ENCODE peak calls at places on chromosome 14, in five cellular contexts. V, U, X, I and L are unnamed samples.

GRCh38 chr14:69580009-69580577 is 5.4 kb upstream of the CCDC177 start:
- DNase-seq in V (no peak), U (no peak), X (no peak), I (peak), L (peak)

GRCh38 chr14:29927596-29928341 is at the start of gene PRKD1:
- DNase-seq in V (peak), U (peak), X (peak), I (peak), L (peak)

GRCh38 chr14:96852823-96853422 is 55.7 kb downstream of the VRK1 start:
- DNase-seq in V (no peak), U (no peak), X (no peak), I (peak), L (no peak)

GRCh38 chr14:60242420-60242819 is 6.6 kb upstream of the PPM1A start:
- DNase-seq in V (no peak), U (no peak), X (no peak), I (no peak), L (no peak)

GRCh38 chr14:71324767-71325272 is 417.6 kb downstream of the PCNX1 start:
- DNase-seq in V (no peak), U (no peak), X (no peak), I (peak), L (no peak)

GRCh38 chr14:100860556-100861187 is 34.8 kb downstream of the MEG3 start:
- DNase-seq in V (peak), U (peak), X (peak), I (no peak), L (no peak)

GRCh38 chr14:102230481-102231210 is 74.3 kb downstream of the MOK start:
- DNase-seq in V (no peak), U (no peak), X (no peak), I (no peak), L (no peak)

GRCh38 chr14:69716483-69717187 is 50.3 kb upstream of the SRSF5 start:
- DNase-seq in V (peak), U (no peak), X (no peak), I (peak), L (no peak)

GRCh38 chr14:95915326-95915725 is 38.7 kb downstream of the TUNAR start:
- DNase-seq in V (no peak), U (no peak), X (no peak), I (no peak), L (no peak)

GRCh38 chr14:63308723-63309317 is 9.9 kb downstream of the GPHB5 start:
- DNase-seq in V (no peak), U (no peak), X (no peak), I (peak), L (no peak)

GRCh38 chr14:69634871-69635270 is 23.5 kb downstream of the SUSD6 start:
- DNase-seq in V (no peak), U (no peak), X (no peak), I (no peak), L (no peak)

GRCh38 chr14:39229222-39229543 is 4.5 kb upstream of the MIA2 start:
- DNase-seq in V (no peak), U (no peak), X (no peak), I (no peak), L (no peak)

GRCh38 chr14:91420686-91421085 is 3.1 kb upstream of the CCDC88C start:
- DNase-seq in V (no peak), U (no peak), X (no peak), I (no peak), L (no peak)

GRCh38 chr14:55103005-55103640 is 25.9 kb upstream of the LGALS3 start:
- DNase-seq in V (peak), U (peak), X (peak), I (peak), L (peak)

GRCh38 chr14:62162998-62163589 is 400.9 kb downstream of the SNAPC1 start:
- DNase-seq in V (no peak), U (no peak), X (no peak), I (peak), L (no peak)

GRCh38 chr14:73829526-73830431 is 21.9 kb upstream of the PTGR2 start:
- DNase-seq in V (no peak), U (no peak), X (no peak), I (peak), L (no peak)

GRCh38 chr14:73788871-73789590 is 62.6 kb upstream of the PTGR2 start:
- DNase-seq in V (no peak), U (no peak), X (no peak), I (peak), L (no peak)

GRCh38 chr14:64191756-64192155 is 102.4 kb downstream of the ESR2 start:
- DNase-seq in V (no peak), U (no peak), X (no peak), I (peak), L (no peak)

GRCh38 chr14:68131907-68132306 is 312.3 kb downstream of the RAD51B start:
- DNase-seq in V (no peak), U (no peak), X (no peak), I (no peak), L (no peak)

GRCh38 chr14:81435048-81435577 is 35.0 kb upstream of the STON2 start:
- DNase-seq in V (no peak), U (no peak), X (no peak), I (no peak), L (no peak)

GRCh38 chr14:105249175-105250007 is 1.1 kb downstream of the BTBD6 start:
- DNase-seq in V (no peak), U (no peak), X (peak), I (peak), L (peak)

GRCh38 chr14:62546862-62547474 is 498.3 kb downstream of the KCNH5 start:
- DNase-seq in V (no peak), U (no peak), X (no peak), I (no peak), L (no peak)

GRCh38 chr14:90897022-90897421 is 80.8 kb upstream of the TTC7B start:
- DNase-seq in V (no peak), U (peak), X (no peak), I (no peak), L (no peak)

DNA sequence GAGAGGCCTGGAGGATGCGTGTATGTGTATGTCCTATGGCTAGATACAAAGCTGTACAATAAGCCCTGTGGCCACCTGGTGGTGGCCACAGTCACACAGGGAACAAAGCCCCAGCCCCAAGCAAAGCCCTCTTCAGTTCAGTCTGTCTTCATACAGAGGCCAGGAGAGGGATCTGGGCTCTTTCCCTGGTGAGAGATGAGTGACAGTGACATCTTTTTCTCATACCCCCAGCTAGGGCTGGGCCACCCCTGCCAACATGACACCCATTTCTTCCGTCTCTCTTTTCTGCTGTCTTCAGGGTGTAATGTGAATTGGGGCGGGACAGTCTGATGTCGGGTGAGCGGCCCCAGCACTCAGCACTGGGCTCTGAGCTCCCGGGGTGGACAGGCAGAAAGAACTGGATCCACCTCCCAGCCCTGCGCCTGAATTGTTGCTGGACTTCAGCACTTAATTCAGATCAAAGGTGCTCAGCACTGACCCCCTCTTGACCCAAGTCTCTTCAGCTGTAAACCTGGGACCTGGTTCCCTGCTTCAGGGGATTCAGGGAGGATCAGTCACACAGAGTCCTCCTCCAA is 59.8 kb downstream of the SERPINA3 start:
- DNase-seq in V (no peak), U (no peak), X (no peak), I (no peak), L (peak)
- TF ChIP-seq CTCF in V (peak), U (no peak), X (peak), I (peak), L (no peak)

GRCh38 chr14:77139022-77139421 is 2.6 kb downstream of the ZDHHC22 start:
- DNase-seq in V (no peak), U (no peak), X (no peak), I (no peak), L (no peak)
- TF ChIP-seq CTCF in V (no peak), U (no peak), X (no peak), I (no peak), L (no peak)

DNA sequence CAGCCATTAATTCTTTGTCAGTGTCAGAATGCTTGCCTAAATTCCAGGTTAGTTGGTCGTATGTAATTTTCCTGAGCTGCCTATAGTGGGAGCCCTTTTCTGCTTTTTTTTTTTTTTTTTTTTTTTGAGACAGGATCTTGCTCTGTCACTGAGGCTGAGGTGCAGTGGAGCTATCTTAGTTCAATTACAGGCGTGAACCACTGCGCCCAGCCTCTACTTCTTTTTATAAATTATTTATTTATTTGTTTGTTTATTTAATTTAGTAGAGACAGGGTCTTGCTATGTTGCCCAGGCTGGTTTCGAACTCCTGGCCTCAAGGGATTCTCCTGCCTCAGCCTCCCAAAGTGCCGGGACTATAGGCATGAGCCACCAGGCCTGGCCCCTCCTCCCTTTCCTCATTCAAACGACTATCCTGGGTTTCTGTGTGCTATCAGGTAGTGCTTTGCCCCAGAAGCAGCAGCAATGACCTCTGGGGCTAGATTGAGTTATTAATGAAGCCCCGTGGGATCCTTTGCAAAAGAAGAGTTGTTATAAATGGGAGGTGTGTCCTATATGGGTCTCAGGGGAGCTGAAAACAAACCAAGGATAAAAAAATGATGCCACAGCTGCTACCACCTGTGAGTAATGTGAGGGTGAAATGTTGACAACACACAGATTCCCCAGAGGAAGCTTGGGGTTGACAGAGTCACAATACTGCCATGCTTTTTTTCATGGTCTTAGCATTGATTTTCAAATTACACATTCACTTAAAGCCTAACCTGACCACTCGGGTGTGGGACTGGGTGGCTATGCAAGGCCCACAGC is 34.6 kb upstream of the NFKBIA start:
- DNase-seq in V (no peak), U (no peak), X (no peak), I (no peak), L (no peak)
- TF ChIP-seq CTCF in V (peak), U (no peak), X (peak), I (peak), L (no peak)

GRCh38 chr14:88559852-88560251 is 3.0 kb upstream of the ZC3H14 start:
- DNase-seq in V (no peak), U (no peak), X (no peak), I (peak), L (no peak)
- TF ChIP-seq CTCF in V (peak), U (no peak), X (peak), I (peak), L (no peak)

DNA sequence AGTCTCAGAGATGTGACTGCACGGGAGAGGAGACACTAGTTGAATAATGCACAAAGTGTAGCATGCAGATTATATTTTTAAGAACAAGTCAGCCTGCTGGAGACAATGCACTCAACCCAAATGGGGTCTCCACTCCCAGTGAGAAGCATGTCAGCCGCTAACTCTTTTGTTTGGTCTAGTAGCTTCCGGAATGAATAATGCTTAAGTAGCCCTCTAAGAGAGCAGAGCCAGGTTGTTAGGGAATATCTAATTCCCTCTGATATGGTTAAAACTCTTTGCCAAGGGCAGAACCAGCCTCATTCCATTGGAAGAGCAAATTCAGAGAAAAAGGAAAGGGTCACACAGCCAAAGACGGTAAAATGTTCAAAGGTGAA is 80.4 kb downstream of the DAD1 start:
- DNase-seq in V (no peak), U (no peak), X (no peak), I (no peak), L (no peak)
- TF ChIP-seq CTCF in V (no peak), U (no peak), X (no peak), I (no peak), L (no peak)

DNA sequence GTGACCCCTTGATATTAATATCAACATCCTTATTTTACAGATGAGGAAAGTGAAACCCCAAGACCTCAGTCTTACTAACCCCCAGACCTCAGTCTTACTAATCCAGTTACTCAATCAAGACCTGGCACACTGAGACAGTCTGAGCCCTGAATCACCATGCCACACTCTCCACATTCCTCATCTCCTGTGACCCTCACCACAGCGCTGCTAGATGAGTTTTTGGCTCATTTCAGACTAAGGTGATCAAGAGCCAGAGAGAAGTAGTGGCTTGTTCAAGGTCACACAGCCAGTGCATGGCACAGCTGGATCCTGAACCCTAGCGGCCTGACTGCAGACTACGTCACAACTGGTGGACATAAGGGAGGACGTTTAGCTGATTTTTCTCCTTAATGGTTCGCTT is 579.2 kb downstream of the BCL11B start:
- DNase-seq in V (no peak), U (no peak), X (no peak), I (no peak), L (no peak)
- TF ChIP-seq CTCF in V (no peak), U (no peak), X (no peak), I (no peak), L (no peak)